ENCODE peak calls at places on chromosome 9, in eight cellular contexts. J, Q, I, X, U, W, Z and N are unnamed samples.

GRCh38 chr9:33517373-33517772 is 6.7 kb upstream of the ANKRD18B start:
- DNase-seq in J (no peak), Q (no peak), I (peak), X (no peak), U (peak), W (peak), Z (no peak), N (peak)

GRCh38 chr9:16656432-16657169 is 213.9 kb downstream of the BNC2 start:
- DNase-seq in J (no peak), Q (no peak), I (no peak), X (no peak), U (peak), W (peak), Z (no peak), N (no peak)

GRCh38 chr9:124351672-124352468 is 63.4 kb downstream of the PSMB7 start:
- DNase-seq in J (no peak), Q (no peak), I (no peak), X (no peak), U (no peak), W (no peak), Z (peak), N (no peak)

GRCh38 chr9:126497673-126498255 is 116.0 kb upstream of the LMX1B start:
- DNase-seq in J (no peak), Q (no peak), I (no peak), X (no peak), U (no peak), W (no peak), Z (no peak), N (no peak)

GRCh38 chr9:30522486-30522885 is 1862.0 kb upstream of the ACO1 start:
- DNase-seq in J (no peak), Q (no peak), I (no peak), X (no peak), U (no peak), W (no peak), Z (no peak), N (no peak)

GRCh38 chr9:75417471-75417870 is 329.2 kb downstream of the OSTF1 start:
- DNase-seq in J (no peak), Q (no peak), I (no peak), X (no peak), U (no peak), W (no peak), Z (no peak), N (no peak)

GRCh38 chr9:87372401-87372851 is 125.2 kb upstream of the DAPK1 start:
- DNase-seq in J (no peak), Q (no peak), I (no peak), X (no peak), U (no peak), W (no peak), Z (no peak), N (no peak)

GRCh38 chr9:129013674-129014073 is 14.5 kb downstream of the SH3GLB2 start:
- DNase-seq in J (no peak), Q (no peak), I (no peak), X (no peak), U (no peak), W (no peak), Z (no peak), N (no peak)

GRCh38 chr9:100577776-100578448 is at the start of gene CAVIN4:
- DNase-seq in J (no peak), Q (no peak), I (no peak), X (no peak), U (peak), W (no peak), Z (no peak), N (no peak)

GRCh38 chr9:19828586-19828985 is 39.7 kb upstream of the SLC24A2 start:
- DNase-seq in J (no peak), Q (no peak), I (no peak), X (no peak), U (no peak), W (no peak), Z (no peak), N (no peak)

GRCh38 chr9:95874303-95874988 is 1.0 kb upstream of the ERCC6L2 start:
- DNase-seq in J (no peak), Q (no peak), I (no peak), X (no peak), U (peak), W (no peak), Z (no peak), N (peak)

GRCh38 chr9:25449503-25449902 is 228.7 kb downstream of the TUSC1 start:
- DNase-seq in J (no peak), Q (no peak), I (no peak), X (no peak), U (no peak), W (no peak), Z (no peak), N (no peak)

DNA sequence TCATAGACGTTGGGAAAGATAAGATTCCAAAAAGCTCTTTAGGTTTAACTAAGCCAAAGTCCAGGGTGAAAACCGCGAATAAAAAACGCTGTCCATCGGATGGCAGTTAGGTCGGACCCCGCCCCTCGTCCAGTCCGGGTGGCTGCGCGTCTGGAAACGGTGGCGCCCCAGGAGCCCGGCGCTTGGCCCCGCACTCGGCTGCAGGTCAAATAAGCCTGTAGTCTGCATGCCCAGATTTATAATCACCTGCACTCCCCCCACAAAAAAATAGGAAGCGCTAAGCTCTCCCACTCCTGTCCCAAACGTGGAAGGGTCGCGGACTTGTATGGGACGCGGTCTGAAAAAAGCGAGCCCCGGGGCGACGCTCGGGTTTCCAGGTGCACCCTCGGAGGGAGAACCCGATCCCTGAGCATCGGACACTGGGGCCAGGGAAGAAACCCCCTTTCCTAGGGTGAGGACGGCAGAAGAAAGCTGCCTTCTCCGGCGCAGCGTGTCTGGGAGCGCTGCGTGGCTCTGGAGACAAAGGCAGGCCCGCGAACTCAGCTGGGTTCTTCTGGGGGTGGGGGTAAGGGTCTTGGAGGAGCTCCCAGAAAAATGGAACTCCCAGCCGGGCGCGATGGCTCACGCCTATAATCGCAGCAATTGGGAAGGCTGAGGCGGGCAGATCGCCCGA is 923 bp upstream of the ZBTB5 start:
- DNase-seq in J (peak), Q (peak), I (peak), X (peak), U (no peak), W (no peak), Z (peak), N (peak)
- TF ChIP-seq POLR2A in J (peak), Q (peak), I (no peak), X (no peak), U (peak), W (no peak), Z (no peak), N (no peak)

DNA sequence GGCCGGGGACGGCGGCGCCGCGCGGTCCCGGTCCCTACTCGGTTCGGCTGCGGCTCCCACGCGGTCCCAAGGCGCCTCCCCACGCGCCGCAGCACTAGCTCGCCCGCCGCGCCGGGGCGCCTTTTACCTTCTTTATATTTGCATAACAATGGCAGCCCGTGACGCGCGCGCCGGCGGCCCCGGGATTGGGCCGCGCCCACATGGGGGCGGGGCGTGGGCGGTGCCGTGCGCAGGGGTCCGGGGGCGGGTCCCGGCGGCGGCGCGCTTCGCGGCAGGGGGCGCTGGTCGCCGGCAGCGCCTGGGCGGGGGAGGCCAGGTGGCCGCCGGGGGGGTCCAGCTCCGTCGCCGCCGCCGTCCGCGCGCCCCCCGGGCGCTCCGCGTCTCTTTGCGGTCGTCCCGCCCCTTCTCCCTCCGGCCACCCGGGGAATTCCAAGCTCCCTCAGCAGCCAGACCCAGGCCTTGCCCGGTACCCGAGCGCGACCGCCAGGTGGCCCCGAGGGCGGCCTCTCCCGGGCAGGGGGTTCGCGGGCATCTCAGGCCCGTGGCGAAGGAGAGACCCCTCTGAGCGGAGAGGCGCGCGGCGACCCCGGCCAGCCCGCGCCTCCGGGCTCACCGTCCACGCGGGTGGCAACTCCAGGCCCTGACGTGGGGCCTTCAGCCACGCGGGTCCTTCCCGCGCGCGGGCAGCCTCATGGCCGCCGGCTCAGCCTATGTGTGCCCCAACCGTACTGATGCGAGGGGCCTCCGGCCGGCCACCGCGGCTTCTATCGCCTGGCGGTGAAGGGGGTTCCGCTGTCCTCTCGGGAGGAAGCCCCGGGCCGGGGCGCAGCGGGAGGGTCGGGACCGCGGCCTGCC is at the start of gene NRARP:
- DNase-seq in J (peak), Q (peak), I (peak), X (peak), U (peak), W (peak), Z (peak), N (peak)
- TF ChIP-seq POLR2A in J (peak), Q (peak), I (peak), X (peak), U (peak), W (peak), Z (peak), N (no peak)

GRCh38 chr9:121299467-121300282 is 31.7 kb downstream of the GSN start:
- DNase-seq in J (peak), Q (peak), I (peak), X (peak), U (no peak), W (no peak), Z (peak), N (peak)
- TF ChIP-seq POLR2A in J (peak), Q (peak), I (peak), X (no peak), U (no peak), W (no peak), Z (no peak), N (no peak)

GRCh38 chr9:133823189-133824105 is 85.3 kb upstream of the SARDH start:
- DNase-seq in J (no peak), Q (no peak), I (no peak), X (no peak), U (no peak), W (no peak), Z (peak), N (no peak)
- TF ChIP-seq POLR2A in J (no peak), Q (no peak), I (no peak), X (peak), U (no peak), W (no peak), Z (no peak), N (no peak)

GRCh38 chr9:35814841-35815543 is at the start of gene HINT2:
- DNase-seq in J (peak), Q (peak), I (peak), X (peak), U (peak), W (peak), Z (peak), N (peak)
- TF ChIP-seq POLR2A in J (peak), Q (peak), I (peak), X (peak), U (peak), W (peak), Z (peak), N (peak)

GRCh38 chr9:137453643-137454081 is 5.5 kb downstream of the NSMF start:
- DNase-seq in J (peak), Q (peak), I (peak), X (peak), U (peak), W (peak), Z (peak), N (peak)
- TF ChIP-seq POLR2A in J (no peak), Q (no peak), I (peak), X (no peak), U (no peak), W (no peak), Z (no peak), N (no peak)

GRCh38 chr9:120935383-120935857 is 8.8 kb upstream of the TRAF1 start:
- DNase-seq in J (peak), Q (peak), I (peak), X (no peak), U (peak), W (peak), Z (no peak), N (peak)
- TF ChIP-seq POLR2A in J (peak), Q (no peak), I (peak), X (no peak), U (no peak), W (no peak), Z (no peak), N (no peak)

GRCh38 chr9:134936762-134937555 is 19.2 kb upstream of the FCN1 start:
- DNase-seq in J (peak), Q (no peak), I (no peak), X (no peak), U (no peak), W (peak), Z (no peak), N (no peak)
- TF ChIP-seq POLR2A in J (no peak), Q (no peak), I (no peak), X (no peak), U (no peak), W (no peak), Z (no peak), N (no peak)

GRCh38 chr9:76905984-76906861 is at the start of gene PRUNE2:
- DNase-seq in J (peak), Q (peak), I (peak), X (peak), U (peak), W (peak), Z (peak), N (peak)
- TF ChIP-seq POLR2A in J (peak), Q (peak), I (no peak), X (no peak), U (no peak), W (no peak), Z (no peak), N (no peak)

DNA sequence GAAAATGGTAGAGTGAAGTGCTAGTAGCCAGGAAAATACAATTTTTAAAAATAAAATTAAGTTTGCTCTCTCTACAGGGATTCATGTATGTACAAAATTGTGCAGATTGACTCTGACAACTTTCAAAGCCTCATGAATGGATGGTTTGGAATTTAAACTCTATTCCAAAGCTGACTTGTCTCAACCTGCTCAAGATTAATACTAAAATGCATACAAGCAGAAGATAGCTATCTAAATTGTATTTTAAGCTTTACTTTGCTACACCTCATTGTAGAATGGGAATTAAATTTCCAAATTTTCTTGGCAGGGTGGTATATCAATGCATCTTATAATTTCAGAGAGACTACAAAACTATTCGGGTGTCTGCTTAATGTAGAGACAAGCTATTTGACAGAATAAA is 257.5 kb downstream of the RFX3 start:
- DNase-seq in J (no peak), Q (no peak), I (no peak), X (no peak), U (no peak), W (no peak), Z (no peak), N (no peak)
- TF ChIP-seq POLR2A in J (no peak), Q (no peak), I (no peak), X (no peak), U (no peak), W (no peak), Z (no peak), N (no peak)